ENCODE peak calls at places on chromosome 9, in six cellular contexts. Y, W, C, U, I and A are unnamed samples.

GRCh38 chr9:27367922-27368316 is 71.0 kb upstream of the EQTN start:
- DNase-seq in Y (no peak), W (no peak), C (no peak), U (no peak), I (no peak), A (no peak)

GRCh38 chr9:134600431-134600830 is 41.2 kb upstream of the COL5A1 start:
- DNase-seq in Y (no peak), W (no peak), C (no peak), U (no peak), I (no peak), A (no peak)

GRCh38 chr9:133153227-133154096 is 10.3 kb downstream of the GBGT1 start:
- DNase-seq in Y (peak; percentile 77), W (no peak), C (no peak), U (no peak), I (no peak), A (no peak)

GRCh38 chr9:88075966-88076285 is 62.3 kb downstream of the SPATA31C2 start:
- DNase-seq in Y (no peak), W (no peak), C (no peak), U (no peak), I (no peak), A (no peak)

GRCh38 chr9:134847138-134847537 is 33.5 kb upstream of the FCN2 start:
- DNase-seq in Y (no peak), W (no peak), C (no peak), U (no peak), I (no peak), A (no peak)

GRCh38 chr9:93683331-93684134 is 107.1 kb downstream of the PHF2 start:
- DNase-seq in Y (no peak), W (no peak), C (no peak), U (no peak), I (no peak), A (no peak)

GRCh38 chr9:121930970-121931369 is 162.1 kb downstream of the TTLL11 start:
- DNase-seq in Y (no peak), W (no peak), C (no peak), U (no peak), I (no peak), A (no peak)

GRCh38 chr9:111759762-111760639 is 34.7 kb downstream of the SHOC1 start:
- DNase-seq in Y (peak; percentile 50), W (peak; percentile 79), C (peak; percentile 95), U (peak; percentile 41), I (peak; percentile 83), A (peak; percentile 80)

GRCh38 chr9:35910613-35911488 is 1.6 kb downstream of the SPAAR start:
- DNase-seq in Y (peak; percentile 58), W (no peak), C (peak; percentile 86), U (peak; percentile 79), I (peak; percentile 44), A (peak; percentile 39)

GRCh38 chr9:120324996-120325642 is 254.8 kb downstream of the CDK5RAP2 start:
- DNase-seq in Y (no peak), W (no peak), C (no peak), U (no peak), I (peak; percentile 7), A (peak; percentile 51)

GRCh38 chr9:81573415-81574321 is 115.7 kb downstream of the TLE1 start:
- DNase-seq in Y (no peak), W (no peak), C (no peak), U (no peak), I (no peak), A (no peak)

GRCh38 chr9:34592895-34593601 is 3.5 kb upstream of the CNTFR start:
- DNase-seq in Y (no peak), W (no peak), C (no peak), U (no peak), I (no peak), A (peak; percentile 53)

GRCh38 chr9:125747053-125747764 is at the start of gene PBX3:
- DNase-seq in Y (no peak), W (no peak), C (peak; percentile 38), U (peak; percentile 31), I (peak; percentile 52), A (peak; percentile 63)

GRCh38 chr9:96186601-96187011 is 115.4 kb downstream of the HSD17B3 start:
- DNase-seq in Y (no peak), W (no peak), C (no peak), U (no peak), I (no peak), A (no peak)

DNA sequence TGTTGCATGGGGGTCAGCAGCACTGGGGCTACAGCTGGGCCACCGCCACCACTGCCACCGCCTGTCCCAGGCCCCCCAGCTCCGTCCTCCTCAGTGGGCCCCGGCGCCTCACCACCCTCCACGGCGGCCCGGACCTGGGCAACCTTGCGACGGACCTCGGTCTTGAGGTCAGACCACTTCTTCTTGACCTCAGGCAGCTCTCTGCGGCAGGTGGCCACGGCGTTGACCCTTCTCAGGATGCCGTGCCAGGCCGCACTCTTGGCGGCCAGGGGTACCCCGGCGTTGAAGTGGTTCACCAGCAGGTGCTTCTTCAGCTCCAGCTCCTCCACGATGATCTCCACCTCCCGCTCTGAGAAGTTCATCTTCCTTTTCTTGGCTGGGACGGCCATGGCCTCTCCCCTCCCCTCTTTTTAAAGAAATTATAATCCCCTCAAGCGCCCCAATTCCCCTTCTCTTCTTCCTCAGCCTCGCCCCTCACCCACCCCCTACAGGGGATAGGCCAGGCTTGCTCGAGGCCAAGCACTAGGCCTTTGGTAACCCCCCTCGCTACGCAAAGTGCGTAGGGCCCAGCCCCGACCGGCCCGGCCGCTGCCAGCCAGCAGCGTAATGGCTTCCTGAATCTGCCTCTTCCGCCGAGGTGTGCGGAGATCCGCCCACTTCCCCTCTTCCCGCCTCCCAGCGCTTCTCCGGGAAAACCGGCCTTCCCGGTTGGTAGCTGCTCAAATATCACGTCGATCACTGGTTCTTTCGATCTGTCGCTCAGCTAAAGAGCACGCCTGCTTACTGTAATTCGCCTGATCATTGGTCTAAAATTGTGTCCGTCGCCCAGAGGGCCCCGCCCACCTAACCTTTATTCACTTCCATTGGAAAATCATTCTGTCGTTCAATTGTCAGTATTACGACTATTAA is at the start of gene NAIF1:
- DNase-seq in Y (peak; percentile 99), W (peak; percentile 98), C (peak; percentile 99), U (peak; percentile 99), I (peak; percentile 99), A (peak; percentile 99)
- TF ChIP-seq POLR2A in Y (peak; percentile 50), W (no peak), C (no peak), U (no peak), I (no peak), A (peak; percentile 17)

GRCh38 chr9:95017062-95017461 is 290.6 kb downstream of the AOPEP start:
- DNase-seq in Y (no peak), W (no peak), C (no peak), U (no peak), I (no peak), A (no peak)

GRCh38 chr9:95017661-95018060 is 291.2 kb downstream of the AOPEP start:
- DNase-seq in Y (no peak), W (no peak), C (no peak), U (no peak), I (no peak), A (no peak)

GRCh38 chr9:95015569-95015968 is 289.1 kb downstream of the AOPEP start:
- DNase-seq in Y (no peak), W (no peak), C (no peak), U (no peak), I (no peak), A (no peak)

GRCh38 chr9:95021166-95021886 is 294.8 kb downstream of the AOPEP start:
- DNase-seq in Y (no peak), W (no peak), C (no peak), U (no peak), I (no peak), A (no peak)

DNA sequence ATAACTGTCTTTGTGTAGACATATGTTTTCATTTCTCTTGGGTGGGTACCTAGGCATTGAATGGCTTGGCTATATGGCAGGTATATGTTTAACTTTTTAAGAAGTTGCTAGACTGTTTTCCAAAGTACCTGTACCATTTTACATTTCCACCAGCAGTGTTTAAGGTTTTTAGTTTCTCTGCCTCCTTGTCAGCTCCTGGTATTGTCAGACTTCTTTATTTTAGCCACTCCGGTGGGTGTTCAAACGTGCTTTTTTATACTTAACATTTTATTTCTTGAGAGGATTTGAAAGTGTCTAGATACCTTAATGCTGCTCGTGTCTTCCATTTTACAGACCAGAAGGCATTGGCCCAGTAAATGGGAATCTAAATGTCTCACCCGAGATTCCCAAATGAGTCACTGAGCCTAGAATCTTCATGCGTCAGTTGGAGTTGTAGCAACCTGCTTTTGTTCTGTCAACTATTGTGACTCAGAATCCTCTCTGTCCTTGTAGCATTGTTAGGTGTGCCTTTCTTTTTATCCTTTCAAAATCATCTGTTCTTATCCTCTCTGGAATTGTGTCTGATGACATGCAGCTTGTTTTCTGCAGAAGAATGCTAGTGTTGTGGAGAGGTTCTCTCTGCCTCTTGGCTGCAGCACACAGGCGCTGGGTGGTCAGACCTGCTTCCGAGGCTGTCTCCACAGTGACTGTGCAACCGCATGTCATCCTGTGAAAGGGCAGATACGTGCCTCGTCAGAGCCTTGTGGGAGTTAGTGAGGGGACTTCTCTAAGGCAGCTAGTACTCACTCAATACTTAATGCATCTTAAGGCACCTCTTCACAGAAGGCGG is 291.8 kb downstream of the AOPEP start:
- DNase-seq in Y (peak; percentile 20), W (no peak), C (peak; percentile 81), U (peak; percentile 65), I (peak; percentile 53), A (no peak)
- TF ChIP-seq MYC in Y (no peak), W (no peak), C (no peak), U (no peak), I (no peak), A (no peak)

GRCh38 chr9:90085633-90086032 is 480.8 kb downstream of the GADD45G start:
- DNase-seq in Y (no peak), W (no peak), C (no peak), U (no peak), I (no peak), A (no peak)
- TF ChIP-seq POLR2A in Y (no peak), W (no peak), C (no peak), U (no peak), I (no peak), A (no peak)

GRCh38 chr9:37840560-37841194 is 40.1 kb downstream of the DCAF10 start:
- DNase-seq in Y (no peak), W (no peak), C (peak; percentile 47), U (no peak), I (peak; percentile 89), A (peak; percentile 43)

GRCh38 chr9:37836386-37836785 is 35.8 kb downstream of the DCAF10 start:
- DNase-seq in Y (no peak), W (peak; percentile 44), C (no peak), U (no peak), I (no peak), A (no peak)

GRCh38 chr9:37835821-37836220 is 35.2 kb downstream of the DCAF10 start:
- DNase-seq in Y (no peak), W (no peak), C (no peak), U (no peak), I (no peak), A (no peak)

DNA sequence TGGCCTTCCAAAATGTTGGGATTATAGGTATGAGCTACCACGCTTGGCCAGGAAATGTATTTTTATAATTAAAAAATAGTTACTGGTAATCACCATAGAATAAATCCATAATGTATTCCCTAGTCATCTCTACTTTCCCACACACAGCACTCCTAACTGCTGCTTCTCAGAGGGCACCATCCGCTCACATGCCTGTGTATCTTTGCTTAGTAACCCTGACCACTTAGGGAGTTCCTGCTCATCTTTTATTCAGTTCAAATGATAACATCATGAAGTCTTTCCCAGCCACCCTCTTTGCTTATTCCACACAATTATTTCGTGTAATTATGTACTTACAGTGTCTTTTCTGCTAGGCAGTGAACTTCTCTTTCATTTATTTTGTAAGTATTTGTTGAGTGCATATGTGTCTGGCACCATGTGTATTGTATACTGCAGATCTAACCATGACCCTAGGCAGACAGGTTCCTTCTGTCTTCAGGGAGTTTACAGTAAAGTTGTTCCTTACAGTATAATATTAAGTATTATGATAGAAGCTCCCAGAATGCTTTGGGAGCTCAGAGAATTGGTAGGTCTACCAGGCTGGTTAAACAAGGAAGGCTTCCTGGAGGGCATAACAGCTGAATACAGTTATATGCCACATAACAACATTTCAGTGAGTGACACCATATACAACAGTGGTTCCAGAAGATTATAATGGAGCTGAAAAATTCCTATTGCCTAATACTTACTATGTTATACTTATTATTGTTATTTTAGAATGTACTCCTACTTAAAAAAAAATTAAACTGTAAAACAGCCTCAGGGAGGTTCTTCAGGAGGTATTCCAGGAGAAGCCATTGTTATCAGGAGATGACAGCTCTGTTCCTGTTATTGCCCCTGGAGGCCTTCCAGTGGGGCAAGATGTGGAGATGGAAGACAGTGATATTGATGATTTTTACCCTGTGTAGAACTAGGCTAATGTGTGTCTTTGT is 39.2 kb downstream of the DCAF10 start:
- DNase-seq in Y (no peak), W (no peak), C (peak; percentile 41), U (no peak), I (peak; percentile 83), A (no peak)
- TF ChIP-seq MYC in Y (no peak), W (no peak), C (no peak), U (no peak), I (no peak), A (no peak)